ENCODE peak calls at places on chromosomes 1 and 21, in eight cellular contexts. One of them, this sample, is unnamed.

GRCh38 chr1:15848143-15848928 is 829 bp downstream of the SPEN start:
- DNase-seq in thyroid gland: peak; percentile 43
- DNase-seq in uterus: peak; percentile 38
- DNase-seq in GM12878: no peak
- DNase-seq in testis: peak; percentile 37
- DNase-seq in A549: no peak
- DNase-seq in IMR-90: peak; percentile 23
- DNase-seq in right lobe of liver: peak; percentile 71
- DNase-seq in this sample: peak; percentile 76

GRCh38 chr1:52266507-52266906 is 99.5 kb downstream of the CC2D1B start:
- DNase-seq in thyroid gland: no peak
- DNase-seq in uterus: no peak
- DNase-seq in GM12878: no peak
- DNase-seq in testis: no peak
- DNase-seq in A549: no peak
- DNase-seq in IMR-90: no peak
- DNase-seq in right lobe of liver: no peak
- DNase-seq in this sample: no peak

GRCh38 chr1:100400332-100400933 is 48.1 kb downstream of the CDC14A start:
- DNase-seq in thyroid gland: no peak
- DNase-seq in uterus: no peak
- DNase-seq in GM12878: no peak
- DNase-seq in testis: peak; percentile 20
- DNase-seq in A549: no peak
- DNase-seq in IMR-90: no peak
- DNase-seq in right lobe of liver: peak; percentile 59
- DNase-seq in this sample: peak; percentile 83

GRCh38 chr1:119909890-119910596 is 13.7 kb upstream of the ADAM30 start:
- DNase-seq in thyroid gland: no peak
- DNase-seq in uterus: no peak
- DNase-seq in GM12878: no peak
- DNase-seq in testis: no peak
- DNase-seq in A549: no peak
- DNase-seq in IMR-90: no peak
- DNase-seq in right lobe of liver: no peak
- DNase-seq in this sample: no peak

GRCh38 chr1:192817202-192817601 is 8.4 kb downstream of the RGS2 start:
- DNase-seq in thyroid gland: no peak
- DNase-seq in uterus: no peak
- DNase-seq in GM12878: no peak
- DNase-seq in testis: no peak
- DNase-seq in A549: no peak
- DNase-seq in IMR-90: no peak
- DNase-seq in right lobe of liver: no peak
- DNase-seq in this sample: no peak

GRCh38 chr1:212359794-212360479 is 54.7 kb downstream of the PACC1 start:
- DNase-seq in thyroid gland: no peak
- DNase-seq in uterus: no peak
- DNase-seq in GM12878: no peak
- DNase-seq in testis: no peak
- DNase-seq in A549: no peak
- DNase-seq in IMR-90: no peak
- DNase-seq in right lobe of liver: no peak
- DNase-seq in this sample: no peak

GRCh38 chr1:2044510-2045319 is 5.5 kb upstream of the PRKCZ start:
- DNase-seq in thyroid gland: peak; percentile 71
- DNase-seq in uterus: peak; percentile 24
- DNase-seq in GM12878: no peak
- DNase-seq in testis: peak; percentile 77
- DNase-seq in A549: peak; percentile 53
- DNase-seq in IMR-90: peak; percentile 4
- DNase-seq in right lobe of liver: peak; percentile 81
- DNase-seq in this sample: peak; percentile 64

GRCh38 chr1:199687321-199687720 is 340.2 kb upstream of the NR5A2 start:
- DNase-seq in thyroid gland: no peak
- DNase-seq in uterus: no peak
- DNase-seq in GM12878: no peak
- DNase-seq in testis: no peak
- DNase-seq in A549: no peak
- DNase-seq in IMR-90: peak; percentile 44
- DNase-seq in right lobe of liver: no peak
- DNase-seq in this sample: no peak

GRCh38 chr21:44464351-44464750 is 9.0 kb downstream of the LRRC3 start:
- DNase-seq in thyroid gland: no peak
- DNase-seq in uterus: no peak
- DNase-seq in GM12878: no peak
- DNase-seq in testis: no peak
- DNase-seq in A549: no peak
- DNase-seq in IMR-90: no peak
- DNase-seq in right lobe of liver: no peak
- DNase-seq in this sample: no peak

GRCh38 chr1:44798481-44799365 is 1.5 kb upstream of the PLK3 start:
- DNase-seq in thyroid gland: no peak
- DNase-seq in uterus: peak; percentile 20
- DNase-seq in GM12878: no peak
- DNase-seq in testis: no peak
- DNase-seq in A549: no peak
- DNase-seq in IMR-90: no peak
- DNase-seq in right lobe of liver: peak; percentile 50
- DNase-seq in this sample: peak; percentile 51

GRCh38 chr21:24897883-24898282 is 709.4 kb downstream of the MRPL39 start:
- DNase-seq in thyroid gland: no peak
- DNase-seq in uterus: no peak
- DNase-seq in GM12878: no peak
- DNase-seq in testis: no peak
- DNase-seq in A549: no peak
- DNase-seq in IMR-90: no peak
- DNase-seq in right lobe of liver: no peak
- DNase-seq in this sample: no peak

GRCh38 chr1:222974496-222974895 is 159.7 kb downstream of the DISP1 start:
- DNase-seq in thyroid gland: no peak
- DNase-seq in uterus: peak; percentile 38
- DNase-seq in GM12878: no peak
- DNase-seq in testis: no peak
- DNase-seq in A549: no peak
- DNase-seq in IMR-90: peak; percentile 94
- DNase-seq in right lobe of liver: no peak
- DNase-seq in this sample: no peak

GRCh38 chr1:110585426-110585825 is 20.7 kb downstream of the KCNA2 start:
- DNase-seq in thyroid gland: no peak
- DNase-seq in uterus: no peak
- DNase-seq in GM12878: no peak
- DNase-seq in testis: no peak
- DNase-seq in A549: no peak
- DNase-seq in IMR-90: no peak
- DNase-seq in right lobe of liver: no peak
- DNase-seq in this sample: no peak

GRCh38 chr1:11979818-11980675 is at the start of gene MFN2:
- DNase-seq in thyroid gland: peak; percentile 98
- DNase-seq in uterus: peak; percentile 97
- DNase-seq in GM12878: peak; percentile 83
- DNase-seq in testis: peak; percentile 97
- DNase-seq in A549: peak; percentile 92
- DNase-seq in IMR-90: peak; percentile 97
- DNase-seq in right lobe of liver: peak; percentile 99
- DNase-seq in this sample: peak; percentile 98

GRCh38 chr21:46214478-46215340 is 13.9 kb downstream of the LSS start:
- DNase-seq in thyroid gland: no peak
- DNase-seq in uterus: no peak
- DNase-seq in GM12878: no peak
- DNase-seq in testis: no peak
- DNase-seq in A549: no peak
- DNase-seq in IMR-90: no peak
- DNase-seq in right lobe of liver: no peak
- DNase-seq in this sample: no peak

GRCh38 chr1:203796223-203796747 is 862 bp downstream of the ZBED6 start:
- DNase-seq in thyroid gland: peak; percentile 21
- DNase-seq in uterus: no peak
- DNase-seq in GM12878: peak; percentile 13
- DNase-seq in testis: no peak
- DNase-seq in A549: no peak
- DNase-seq in IMR-90: peak; percentile 26
- DNase-seq in right lobe of liver: no peak
- DNase-seq in this sample: no peak

DNA sequence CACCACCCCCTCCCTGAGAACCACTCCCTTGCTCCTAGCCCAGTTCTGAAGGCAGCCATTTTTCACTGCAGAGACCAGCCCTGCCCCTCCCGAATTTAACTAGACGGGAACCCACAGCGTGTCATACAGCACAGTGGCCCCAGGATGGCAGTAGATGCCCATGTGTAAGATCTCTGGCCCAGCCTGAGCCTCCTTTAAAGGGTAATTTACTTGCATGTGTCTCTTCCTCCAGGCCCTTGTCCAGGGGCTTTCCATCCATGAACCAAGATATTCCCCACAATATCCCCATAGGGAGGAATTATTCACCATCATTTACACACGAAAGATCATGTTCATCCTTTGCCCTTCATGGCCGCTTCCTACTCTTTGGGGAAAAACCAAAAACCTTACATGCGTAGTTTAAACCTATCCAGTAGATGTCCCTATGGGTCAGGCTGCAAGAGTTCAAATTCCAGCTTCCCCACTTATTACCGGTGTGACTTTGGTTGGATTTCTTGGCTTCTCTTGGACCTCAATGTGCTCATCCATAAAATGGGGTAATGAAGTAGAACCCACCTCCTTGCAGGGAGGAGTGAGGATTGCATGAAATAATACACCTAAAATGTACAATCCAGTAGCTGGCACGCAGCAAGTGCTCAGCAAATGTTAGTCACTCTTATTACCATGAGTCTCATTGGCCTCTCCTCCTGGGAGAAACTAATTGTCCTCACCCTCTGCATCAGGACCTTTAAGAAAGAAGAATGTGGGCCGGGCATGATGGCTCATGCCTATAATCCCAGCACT is 4.0 kb upstream of the LACTBL1 start:
- DNase-seq in thyroid gland: peak; percentile 65
- DNase-seq in uterus: no peak
- DNase-seq in GM12878: peak; percentile 40
- DNase-seq in testis: peak; percentile 79
- DNase-seq in A549: peak; percentile 78
- DNase-seq in IMR-90: peak; percentile 85
- DNase-seq in right lobe of liver: no peak
- DNase-seq in this sample: peak; percentile 70
- H3K4me3 ChIP-seq in thyroid gland: no peak overlapping the region
- H3K4me3 ChIP-seq in uterus: no peak overlapping the region
- H3K4me3 ChIP-seq in GM12878: no peak overlapping the region
- H3K4me3 ChIP-seq in testis: no peak overlapping the region
- H3K4me3 ChIP-seq in A549: no peak overlapping the region
- H3K4me3 ChIP-seq in IMR-90: no peak overlapping the region
- H3K4me3 ChIP-seq in right lobe of liver: no peak overlapping the region
- H3K4me3 ChIP-seq in this sample: no peak overlapping the region

GRCh38 chr1:187203257-187203656 is 374.5 kb downstream of the PLA2G4A start:
- DNase-seq in thyroid gland: no peak
- DNase-seq in uterus: no peak
- DNase-seq in GM12878: no peak
- DNase-seq in testis: no peak
- DNase-seq in A549: peak; percentile 3
- DNase-seq in IMR-90: peak; percentile 45
- DNase-seq in right lobe of liver: no peak
- DNase-seq in this sample: no peak

DNA sequence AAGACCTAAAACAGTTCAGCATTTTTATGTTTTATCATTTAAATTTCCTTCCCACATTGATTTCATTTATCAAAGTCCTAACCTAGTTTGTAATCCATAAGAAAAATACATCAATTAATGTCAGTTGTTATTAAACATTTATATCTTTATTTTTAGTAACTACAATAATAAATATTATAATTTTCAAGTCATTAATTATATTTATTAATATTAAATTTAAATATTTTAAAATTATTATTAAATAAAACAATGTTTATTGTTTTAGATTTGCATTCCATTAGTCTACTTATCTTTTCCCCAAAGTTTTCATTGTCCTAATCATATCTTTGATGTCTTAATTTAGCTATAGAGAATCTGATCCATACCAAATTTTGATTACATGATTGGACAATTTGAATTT is 368.9 kb downstream of the PLA2G4A start:
- DNase-seq in thyroid gland: no peak
- DNase-seq in uterus: no peak
- DNase-seq in GM12878: no peak
- DNase-seq in testis: no peak
- DNase-seq in A549: no peak
- DNase-seq in IMR-90: no peak
- DNase-seq in right lobe of liver: no peak
- DNase-seq in this sample: no peak
- H3K27ac ChIP-seq in thyroid gland: no peak overlapping the region
- H3K27ac ChIP-seq in uterus: no peak overlapping the region
- H3K27ac ChIP-seq in GM12878: no peak overlapping the region
- H3K27ac ChIP-seq in testis: no peak overlapping the region
- H3K27ac ChIP-seq in A549: no peak overlapping the region
- H3K27ac ChIP-seq in IMR-90: no peak overlapping the region
- H3K27ac ChIP-seq in right lobe of liver: no peak overlapping the region
- H3K27ac ChIP-seq in this sample: no peak overlapping the region

GRCh38 chr21:34845521-34846213 is 176.9 kb downstream of the CLIC6 start:
- DNase-seq in thyroid gland: no peak
- DNase-seq in uterus: no peak
- DNase-seq in GM12878: peak; percentile 60
- DNase-seq in testis: no peak
- DNase-seq in A549: no peak
- DNase-seq in IMR-90: peak; percentile 90
- DNase-seq in right lobe of liver: no peak
- DNase-seq in this sample: no peak

GRCh38 chr21:34844033-34844923 is 175.5 kb downstream of the CLIC6 start:
- DNase-seq in thyroid gland: peak; percentile 49
- DNase-seq in uterus: peak; percentile 30
- DNase-seq in GM12878: no peak
- DNase-seq in testis: peak; percentile 63
- DNase-seq in A549: no peak
- DNase-seq in IMR-90: peak; percentile 71
- DNase-seq in right lobe of liver: no peak
- DNase-seq in this sample: peak; percentile 66

GRCh38 chr21:34841154-34841553 is 172.4 kb downstream of the CLIC6 start:
- DNase-seq in thyroid gland: no peak
- DNase-seq in uterus: no peak
- DNase-seq in GM12878: no peak
- DNase-seq in testis: no peak
- DNase-seq in A549: no peak
- DNase-seq in IMR-90: no peak
- DNase-seq in right lobe of liver: no peak
- DNase-seq in this sample: no peak

GRCh38 chr21:34844924-34845238 is 176.1 kb downstream of the CLIC6 start:
- DNase-seq in thyroid gland: peak; percentile 47
- DNase-seq in uterus: no peak
- DNase-seq in GM12878: no peak
- DNase-seq in testis: no peak
- DNase-seq in A549: no peak
- DNase-seq in IMR-90: no peak
- DNase-seq in right lobe of liver: no peak
- DNase-seq in this sample: no peak

GRCh38 chr21:34843562-34843961 is 174.8 kb downstream of the CLIC6 start:
- DNase-seq in thyroid gland: peak; percentile 57
- DNase-seq in uterus: no peak
- DNase-seq in GM12878: no peak
- DNase-seq in testis: no peak
- DNase-seq in A549: no peak
- DNase-seq in IMR-90: peak; percentile 49
- DNase-seq in right lobe of liver: no peak
- DNase-seq in this sample: no peak
- TF ChIP-seq POLR2A in thyroid gland: no peak
- TF ChIP-seq POLR2A in uterus: no peak
- TF ChIP-seq POLR2A in GM12878: no peak
- TF ChIP-seq POLR2A in testis: no peak
- TF ChIP-seq POLR2A in A549: no peak
- TF ChIP-seq POLR2A in IMR-90: no peak
- TF ChIP-seq POLR2A in right lobe of liver: no peak
- TF ChIP-seq POLR2A in this sample: no peak

GRCh38 chr1:19028110-19028509 is 71.6 kb upstream of the IFFO2 start:
- DNase-seq in thyroid gland: no peak
- DNase-seq in uterus: no peak
- DNase-seq in GM12878: no peak
- DNase-seq in testis: no peak
- DNase-seq in A549: no peak
- DNase-seq in IMR-90: no peak
- DNase-seq in right lobe of liver: no peak
- DNase-seq in this sample: no peak
- H3K4me3 ChIP-seq in thyroid gland: no peak overlapping the region
- H3K4me3 ChIP-seq in uterus: no peak overlapping the region
- H3K4me3 ChIP-seq in GM12878: no peak overlapping the region
- H3K4me3 ChIP-seq in testis: no peak overlapping the region
- H3K4me3 ChIP-seq in A549: no peak overlapping the region
- H3K4me3 ChIP-seq in IMR-90: no peak overlapping the region
- H3K4me3 ChIP-seq in right lobe of liver: no peak overlapping the region
- H3K4me3 ChIP-seq in this sample: no peak overlapping the region